ENCODE peak calls at places on chromosomes 1 and 21, in six cellular contexts. V is NCI-H2171 treated with DMSO at 0.1 percent for 48 hours; Q is CD8-positive, alpha-beta T cell; K is stimulated activated CD4-positive, alpha-beta T cell treated with anti-CD3 and anti-CD28 coated beads, Interleukin-12 subunit alpha, Interleukin-12 subunit beta, amount 100 ng/mL, for 48 hours; E is GM23248; T is astrocyte of the cerebellum. M is an unnamed sample.

GRCh38 chr1:92933459-92933858 is 27.8 kb downstream of the DIPK1A start:
- DNase-seq in K (no peak), V (no peak), Q (no peak), T (no peak), E (peak; percentile 51), M (no peak)

GRCh38 chr1:42420911-42421585 is 34.8 kb downstream of the ZMYND12 start:
- DNase-seq in E (peak; percentile 66), K (no peak), V (peak; percentile 99), T (peak; percentile 93), Q (no peak), M (no peak)

GRCh38 chr1:84255586-84255985 is 45.9 kb upstream of the SAMD13 start:
- DNase-seq in K (no peak), E (no peak), Q (no peak), T (no peak), V (no peak), M (no peak)

GRCh38 chr1:40344597-40344996 is 27.5 kb upstream of the COL9A2 start:
- DNase-seq in V (no peak), E (peak; percentile 81), K (no peak), T (no peak), Q (peak; percentile 31), M (peak; percentile 31)

GRCh38 chr1:23624440-23624839 is 65.1 kb upstream of the ID3 start:
- DNase-seq in K (no peak), E (no peak), Q (peak; percentile 44), V (no peak), T (no peak), M (no peak)

GRCh38 chr1:183323849-183324683 is 94.1 kb downstream of the NMNAT2 start:
- DNase-seq in T (no peak), V (no peak), K (no peak), E (no peak), Q (no peak), M (no peak)

GRCh38 chr1:6572653-6573383 is 7.0 kb upstream of the ZBTB48 start:
- DNase-seq in Q (no peak), T (no peak), K (no peak), V (no peak), E (no peak), M (no peak)

GRCh38 chr1:204583909-204584632 is 67.9 kb downstream of the MDM4 start:
- DNase-seq in K (no peak), E (no peak), V (peak; percentile 19), T (no peak), Q (no peak), M (no peak)

GRCh38 chr1:114386129-114387037 is 124.6 kb downstream of the TRIM33 start:
- DNase-seq in V (no peak), Q (no peak), E (no peak), K (no peak), T (no peak), M (no peak)

GRCh38 chr21:16570196-16570595 is 840.4 kb downstream of the USP25 start:
- DNase-seq in K (no peak), V (no peak), E (no peak), T (no peak), Q (no peak), M (no peak)

GRCh38 chr1:110773813-110774212 is 99.1 kb upstream of the KCNA3 start:
- DNase-seq in E (no peak), Q (no peak), T (no peak), V (no peak), K (no peak), M (no peak)

GRCh38 chr21:38833122-38833521 is 27.4 kb downstream of the ETS2 start:
- DNase-seq in Q (no peak), T (no peak), K (no peak), E (no peak), V (no peak), M (no peak)

GRCh38 chr1:113140588-113141446 is 67.8 kb downstream of the LRIG2 start:
- DNase-seq in V (peak; percentile 70), E (peak; percentile 87), T (peak; percentile 49), K (peak; percentile 21), Q (peak; percentile 44), M (peak; percentile 46)

GRCh38 chr1:23592209-23592905 is 33.1 kb upstream of the ID3 start:
- DNase-seq in K (no peak), T (no peak), V (peak; percentile 93), Q (no peak), E (peak; percentile 35), M (no peak)

GRCh38 chr1:227898502-227899140 is 49.1 kb downstream of the WNT9A start:
- DNase-seq in E (no peak), V (no peak), Q (no peak), T (no peak), K (no peak), M (no peak)